ENCODE peak calls at places on chromosomes 11 and 22, in seven cellular contexts. F is CD8-positive, alpha-beta memory T cell; K is NCI-H2081; R is RWPE1; A is brain microvascular endothelial cell; N is RKO; Y is mesenchymal stem cell. Z is an unnamed sample.

GRCh38 chr22:19522190-19522880 is 1.9 kb downstream of the CLDN5 start:
- DNase-seq in Y (no peak), F (no peak), R (no peak), N (no peak), A (no peak), K (peak; percentile 90), Z (no peak)

GRCh38 chr11:31645747-31646146 is 136.2 kb downstream of the ELP4 start:
- DNase-seq in K (no peak), N (peak; percentile 83), R (peak; percentile 73), F (no peak), Y (peak; percentile 42), A (peak; percentile 82), Z (no peak)

GRCh38 chr11:122843281-122844150 is 5.2 kb downstream of the CRTAM start:
- DNase-seq in F (peak; percentile 76), K (peak; percentile 23), N (no peak), Y (no peak), R (no peak), A (no peak), Z (no peak)

GRCh38 chr11:60891103-60891741 is 15.2 kb downstream of the PRPF19 start:
- DNase-seq in N (no peak), K (no peak), R (no peak), A (peak; percentile 59), F (no peak), Y (no peak), Z (no peak)

GRCh38 chr11:75627879-75628668 is 40.8 kb downstream of the MAP6 start:
- DNase-seq in F (no peak), K (no peak), A (peak; percentile 23), R (no peak), N (no peak), Y (peak; percentile 78), Z (peak; percentile 60)

GRCh38 chr11:35138606-35138948 is 394 bp upstream of the CD44 start:
- DNase-seq in K (no peak), F (no peak), A (no peak), Y (no peak), N (peak; percentile 60), R (no peak), Z (peak; percentile 68)

GRCh38 chr11:119094816-119095065 is 6.9 kb downstream of the DPAGT1 start:
- DNase-seq in K (peak; percentile 62), N (peak; percentile 83), R (peak; percentile 34), Y (peak; percentile 91), A (peak; percentile 77), F (no peak), Z (peak; percentile 68)

GRCh38 chr11:97894978-97895377 is 1125.8 kb upstream of the CNTN5 start:
- DNase-seq in N (no peak), A (no peak), R (no peak), F (no peak), Y (no peak), K (no peak), Z (no peak)

GRCh38 chr22:25368271-25368670 is 148.8 kb downstream of the CRYBB2 start:
- DNase-seq in K (no peak), N (peak; percentile 2), Y (peak; percentile 45), A (peak; percentile 56), R (peak; percentile 58), F (no peak), Z (no peak)

GRCh38 chr22:44761025-44761424 is 8.7 kb downstream of the ARHGAP8 start:
- DNase-seq in N (no peak), Y (no peak), K (no peak), F (no peak), R (no peak), A (no peak), Z (no peak)

GRCh38 chr11:44726278-44727113 is at the start of gene TSPAN18:
- DNase-seq in Y (no peak), A (no peak), F (peak; percentile 32), K (no peak), R (no peak), N (no peak), Z (peak; percentile 78)

GRCh38 chr11:2621919-2622318 is 77.9 kb downstream of the KCNQ1OT1 start:
- DNase-seq in N (no peak), R (no peak), F (no peak), A (no peak), Y (no peak), K (no peak), Z (no peak)

GRCh38 chr22:45200862-45201511 is 37.3 kb downstream of the NUP50 start:
- DNase-seq in Y (peak; percentile 95), K (no peak), R (no peak), N (no peak), A (peak; percentile 93), F (no peak), Z (no peak)

GRCh38 chr11:56045538-56045937 is 18.1 kb downstream of the OR5AS1 start:
- DNase-seq in N (no peak), F (no peak), A (no peak), K (no peak), R (no peak), Y (no peak), Z (no peak)

GRCh38 chr11:10050561-10050960 is 243.5 kb downstream of the SBF2 start:
- DNase-seq in Y (peak; percentile 21), K (no peak), A (peak; percentile 31), R (peak; percentile 6), N (peak; percentile 57), F (no peak), Z (no peak)